ENCODE peak calls at places on chromosomes 5 and 9, in five cellular contexts. A is A549, C is K562, V is GM12878, B is SK-N-SH. F is an unnamed sample.

GRCh38 chr5:72110401-72111013 is 3.2 kb downstream of the MAP1B start:
- DNase-seq in B (peak; percentile 54), C (no peak), A (no peak), V (no peak), F (no peak)

GRCh38 chr5:157915638-157916037 is 56.7 kb upstream of the CLINT1 start:
- DNase-seq in C (no peak), V (no peak), B (peak; percentile 72), A (no peak), F (peak; percentile 13)

GRCh38 chr9:118736406-118736805 is 632.8 kb downstream of the BRINP1 start:
- DNase-seq in B (no peak), V (no peak), C (no peak), A (no peak), F (no peak)

GRCh38 chr5:159510282-159510681 is 180.0 kb upstream of the IL12B start:
- DNase-seq in V (no peak), B (peak; percentile 27), C (no peak), A (no peak), F (peak; percentile 85)

GRCh38 chr5:151719228-151719861 is 32.6 kb upstream of the SPARC start:
- DNase-seq in A (no peak), B (no peak), V (no peak), C (no peak), F (peak; percentile 50)

GRCh38 chr9:81083821-81084512 is 605.4 kb downstream of the TLE1 start:
- DNase-seq in V (no peak), B (peak; percentile 1), C (no peak), A (no peak), F (peak; percentile 80)

GRCh38 chr9:133125706-133126696 is 5.0 kb upstream of the RALGDS start:
- DNase-seq in A (no peak), C (no peak), V (no peak), B (peak; percentile 56), F (peak; percentile 60)

GRCh38 chr5:108148715-108149139 is 233.2 kb downstream of the FBXL17 start:
- DNase-seq in A (peak; percentile 5), B (peak; percentile 24), C (no peak), V (no peak), F (peak; percentile 35)

GRCh38 chr9:17291766-17292165 is 156.9 kb downstream of the CNTLN start:
- DNase-seq in V (no peak), B (no peak), A (no peak), C (no peak), F (peak; percentile 63)

GRCh38 chr5:102715405-102715804 is 39.7 kb upstream of the PAM start:
- DNase-seq in V (no peak), B (no peak), A (no peak), C (no peak), F (peak; percentile 90)

GRCh38 chr9:117825609-117826347 is 121.6 kb downstream of the TLR4 start:
- DNase-seq in A (no peak), C (no peak), V (peak; percentile 40), B (no peak), F (no peak)

GRCh38 chr5:146667633-146668032 is 151.6 kb upstream of the GPR151 start:
- DNase-seq in A (no peak), V (no peak), B (no peak), C (no peak), F (peak; percentile 47)

GRCh38 chr5:90853759-90854515 is 295.3 kb downstream of the ADGRV1 start:
- DNase-seq in B (no peak), A (no peak), V (no peak), C (no peak), F (no peak)

DNA sequence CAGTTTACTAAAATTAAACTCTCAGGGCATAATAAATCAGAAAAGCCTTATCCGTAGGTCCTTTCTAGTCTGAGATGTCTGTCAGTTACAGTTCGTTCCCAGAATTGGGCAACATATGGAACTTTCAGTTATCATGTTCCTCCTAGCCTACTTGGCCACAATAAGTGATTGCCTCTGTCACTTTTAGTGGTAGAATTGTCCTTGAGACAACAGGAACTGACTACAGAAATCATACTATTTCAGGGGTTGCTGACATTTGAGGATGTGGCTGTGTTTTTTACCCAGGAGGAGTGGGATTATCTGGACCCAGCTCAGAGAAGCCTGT is 952 bp downstream of the ZNF189 start:
- DNase-seq in V (no peak), C (no peak), B (no peak), A (no peak), F (no peak)
- TF ChIP-seq RCOR1 in V (no peak), C (no peak), B (no peak), A (no peak), F (no peak)

DNA sequence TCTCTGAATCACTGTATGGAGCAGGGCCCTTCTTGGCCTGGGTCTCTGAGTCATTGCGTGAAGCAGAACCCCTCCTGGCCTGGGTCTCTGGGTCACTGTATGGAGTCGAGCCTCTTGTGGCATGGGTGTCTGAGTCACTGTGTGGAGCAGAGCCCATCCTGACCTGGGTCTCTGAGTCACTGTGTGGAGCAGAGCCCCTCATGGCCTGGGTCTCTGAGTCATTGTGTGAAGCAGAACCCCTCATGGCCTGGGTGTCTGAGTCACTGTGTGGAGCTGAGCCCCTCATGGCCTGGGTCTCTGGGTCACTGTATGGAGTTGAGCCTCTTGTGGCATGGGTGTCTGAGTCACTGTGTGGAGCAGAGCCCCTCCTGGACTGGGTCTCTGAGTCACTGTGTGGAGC is 94.0 kb upstream of the RAPGEF1 start:
- DNase-seq in B (no peak), A (no peak), V (no peak), C (no peak), F (peak; percentile 18)
- TF ChIP-seq RCOR1 in B (no peak), A (no peak), V (no peak), C (no peak), F (no peak)

GRCh38 chr9:130174025-130174424 is 1.8 kb downstream of the NCS1 start:
- DNase-seq in C (no peak), V (no peak), A (no peak), B (no peak), F (no peak)

GRCh38 chr9:130174920-130175321 is 2.7 kb downstream of the NCS1 start:
- DNase-seq in B (no peak), C (no peak), V (no peak), A (no peak), F (no peak)

GRCh38 chr9:130172161-130172857 is at the start of gene NCS1:
- DNase-seq in B (peak; percentile 99), A (peak; percentile 90), C (peak; percentile 97), V (no peak), F (peak; percentile 61)

GRCh38 chr9:130172858-130173461 is 756 bp downstream of the NCS1 start:
- DNase-seq in B (peak; percentile 83), A (peak; percentile 42), V (no peak), C (no peak), F (no peak)

DNA sequence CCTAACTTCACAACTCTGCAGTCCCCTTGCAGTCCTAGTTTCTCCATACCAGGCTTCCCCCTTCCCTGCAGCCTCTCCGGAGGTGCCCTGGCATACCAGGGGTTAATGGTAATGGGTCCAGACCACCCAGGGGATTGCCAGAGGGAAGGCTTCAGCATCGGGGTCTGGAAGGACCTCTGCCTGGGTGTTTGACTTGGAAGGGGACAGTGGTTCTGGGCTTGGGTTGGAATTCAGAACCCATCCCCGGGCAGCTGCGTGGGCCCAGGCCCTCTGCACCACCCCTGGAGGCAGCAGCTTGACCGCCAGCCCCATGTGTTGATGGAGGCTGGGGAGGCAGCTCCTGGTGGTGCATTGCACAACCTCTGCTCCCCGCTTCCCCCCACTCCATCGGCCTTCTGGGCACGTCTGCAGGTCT is 1.3 kb downstream of the NCS1 start:
- DNase-seq in A (no peak), C (no peak), V (no peak), B (peak; percentile 72), F (peak; percentile 28)
- TF ChIP-seq RCOR1 in A (no peak), C (no peak), V (no peak), B (no peak), F (no peak)

GRCh38 chr5:119322948-119323629 is 32.7 kb upstream of the TNFAIP8 start:
- DNase-seq in B (no peak), V (no peak), C (no peak), A (no peak), F (peak; percentile 52)

GRCh38 chr5:119324842-119325241 is 31.0 kb upstream of the TNFAIP8 start:
- DNase-seq in C (no peak), V (no peak), A (no peak), B (no peak), F (no peak)

GRCh38 chr5:119322312-119322947 is 33.4 kb upstream of the TNFAIP8 start:
- DNase-seq in V (no peak), A (no peak), C (peak; percentile 53), B (no peak), F (no peak)

GRCh38 chr5:119321569-119322311 is 34.1 kb upstream of the TNFAIP8 start:
- DNase-seq in B (no peak), A (no peak), C (peak; percentile 70), V (no peak), F (no peak)

DNA sequence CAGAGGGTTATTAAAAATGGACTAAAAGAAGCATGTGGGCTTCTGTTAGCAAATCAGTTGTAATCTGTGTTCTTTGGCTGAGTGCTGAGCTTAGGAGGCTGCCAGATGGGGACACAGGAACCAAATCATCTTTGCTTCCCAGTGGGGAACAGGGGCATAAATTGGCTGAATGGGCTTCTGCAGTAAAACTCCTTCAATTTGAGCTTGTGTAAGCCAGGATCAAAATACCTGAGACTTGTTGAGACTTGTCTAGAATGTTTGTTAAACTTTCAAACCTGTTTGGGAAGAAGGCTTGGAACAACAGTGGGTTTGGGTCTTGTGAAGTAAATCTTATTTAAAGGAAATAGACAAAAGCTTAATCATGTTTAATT is 32.2 kb upstream of the TNFAIP8 start:
- DNase-seq in A (no peak), C (no peak), B (no peak), V (no peak), F (peak; percentile 61)
- TF ChIP-seq RCOR1 in A (no peak), C (no peak), B (no peak), V (no peak), F (no peak)

GRCh38 chr5:173835662-173836061 is 52.5 kb upstream of the CPEB4 start:
- DNase-seq in A (no peak), B (no peak), V (no peak), C (no peak), F (no peak)
- TF ChIP-seq RCOR1 in A (no peak), B (no peak), V (no peak), C (no peak), F (no peak)

GRCh38 chr5:171813270-171813669 is 27.7 kb downstream of the SMIM23 start:
- DNase-seq in V (no peak), A (no peak), B (no peak), C (no peak), F (no peak)

GRCh38 chr5:171813813-171814212 is 28.2 kb downstream of the SMIM23 start:
- DNase-seq in V (no peak), A (no peak), C (no peak), B (no peak), F (no peak)

GRCh38 chr5:171820561-171820960 is 34.9 kb downstream of the SMIM23 start:
- DNase-seq in C (no peak), V (no peak), A (no peak), B (no peak), F (no peak)

GRCh38 chr5:171821286-171821685 is 35.7 kb downstream of the SMIM23 start:
- DNase-seq in V (no peak), A (no peak), C (no peak), B (no peak), F (no peak)

GRCh38 chr5:171816666-171817065 is 31.0 kb downstream of the SMIM23 start:
- DNase-seq in V (no peak), B (no peak), A (no peak), C (no peak), F (no peak)
- TF ChIP-seq RCOR1 in V (no peak), B (no peak), A (no peak), C (no peak), F (no peak)

DNA sequence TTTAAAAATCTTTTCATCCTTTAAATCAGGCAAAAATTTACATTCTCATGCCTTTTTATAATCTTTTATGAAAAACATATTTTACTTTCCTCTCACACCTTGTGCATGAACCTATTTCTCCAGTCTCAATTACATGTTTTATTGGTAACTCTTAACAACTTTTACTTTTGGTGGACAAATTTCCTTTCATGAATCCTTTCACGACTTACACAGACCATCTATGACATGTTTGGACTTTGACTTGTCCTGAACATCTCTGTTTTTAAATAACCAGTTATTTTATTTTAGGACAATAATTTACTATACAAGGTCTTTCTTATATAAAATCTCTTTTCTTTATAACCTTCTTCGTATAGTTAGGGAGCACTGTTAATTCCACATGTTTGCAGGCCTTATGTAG is 26.5 kb upstream of the MTMR12 start:
- DNase-seq in B (no peak), A (no peak), C (no peak), V (no peak), F (peak; percentile 16)
- TF ChIP-seq RCOR1 in B (no peak), A (no peak), C (no peak), V (no peak), F (no peak)